ENCODE peak calls at places on chromosomes 13 and 19, in six cellular contexts. G is iPS DF 6.9, I is IMR-90, H is NAMALWA, R is dermis blood vessel endothelial cell, D is tibial nerve. N is an unnamed sample.

GRCh38 chr13:27905650-27906049 is 14.2 kb upstream of the PDX1 start:
- DNase-seq in G (no peak), I (no peak), H (no peak), D (no peak), R (no peak), N (no peak)

GRCh38 chr19:40224342-40225148 is 1.9 kb downstream of the CCNP start:
- DNase-seq in H (no peak), I (no peak), G (no peak), R (no peak), D (no peak), N (no peak)

GRCh38 chr19:4669723-4670480 is at the start of gene MYDGF:
- DNase-seq in D (peak; percentile 81), R (peak; percentile 95), I (peak; percentile 86), G (peak; percentile 61), H (peak; percentile 91), N (peak; percentile 91)

GRCh38 chr13:77479326-77479725 is 56.2 kb upstream of the SCEL start:
- DNase-seq in R (no peak), H (no peak), I (no peak), G (no peak), D (no peak), N (no peak)

GRCh38 chr19:56085571-56086275 is 35.4 kb downstream of the ZNF787 start:
- DNase-seq in I (peak; percentile 62), D (no peak), H (no peak), R (no peak), G (no peak), N (peak; percentile 36)

GRCh38 chr13:46345866-46346265 is 41.2 kb downstream of the RUBCNL start:
- DNase-seq in H (no peak), R (no peak), G (no peak), I (no peak), D (no peak), N (no peak)

GRCh38 chr19:48471836-48472235 is 2.7 kb downstream of the CYTH2 start:
- DNase-seq in I (no peak), R (no peak), D (no peak), G (no peak), H (no peak), N (no peak)

GRCh38 chr19:1837625-1838105 is 10.6 kb downstream of the REXO1 start:
- DNase-seq in D (no peak), G (no peak), I (no peak), R (peak; percentile 70), H (peak; percentile 72), N (no peak)

GRCh38 chr19:22545751-22546150 is 88.4 kb upstream of the ZNF492 start:
- DNase-seq in R (peak; percentile 20), H (peak; percentile 65), D (no peak), I (no peak), G (peak; percentile 29), N (peak; percentile 18)

GRCh38 chr19:15354557-15355296 is 22.4 kb upstream of the BRD4 start:
- DNase-seq in G (no peak), H (no peak), R (no peak), D (no peak), I (no peak), N (no peak)

GRCh38 chr19:46089432-46089831 is 35.1 kb downstream of the IGFL3 start:
- DNase-seq in D (no peak), I (no peak), H (no peak), G (no peak), R (no peak), N (no peak)